ENCODE peak calls at places on chromosomes 11 and 22, in six cellular contexts. One of them, this sample, is unnamed.

GRCh38 chr22:20022231-20023069 is 1.5 kb downstream of the TANGO2 start:
- DNase-seq in effector CD4-positive, alpha-beta T cell: no peak
- DNase-seq in cardiac fibroblast: no peak
- DNase-seq in LHCN-M2: no peak
- DNase-seq in NCI-H460: no peak
- DNase-seq in GM04503: no peak
- DNase-seq in this sample: no peak

GRCh38 chr11:108818971-108819370 is 154.1 kb downstream of the DDX10 start:
- DNase-seq in effector CD4-positive, alpha-beta T cell: no peak
- DNase-seq in cardiac fibroblast: no peak
- DNase-seq in LHCN-M2: no peak
- DNase-seq in NCI-H460: no peak
- DNase-seq in GM04503: no peak
- DNase-seq in this sample: no peak

GRCh38 chr11:587978-588380 is 11.7 kb downstream of the PHRF1 start:
- DNase-seq in effector CD4-positive, alpha-beta T cell: peak
- DNase-seq in cardiac fibroblast: peak
- DNase-seq in LHCN-M2: peak
- DNase-seq in NCI-H460: no peak
- DNase-seq in GM04503: no peak
- DNase-seq in this sample: no peak

GRCh38 chr11:78292109-78292803 is 103.5 kb downstream of the USP35 start:
- DNase-seq in effector CD4-positive, alpha-beta T cell: no peak
- DNase-seq in cardiac fibroblast: no peak
- DNase-seq in LHCN-M2: no peak
- DNase-seq in NCI-H460: no peak
- DNase-seq in GM04503: no peak
- DNase-seq in this sample: no peak

GRCh38 chr22:41157083-41157482 is 48.0 kb upstream of the L3MBTL2 start:
- DNase-seq in effector CD4-positive, alpha-beta T cell: no peak
- DNase-seq in cardiac fibroblast: no peak
- DNase-seq in LHCN-M2: no peak
- DNase-seq in NCI-H460: no peak
- DNase-seq in GM04503: no peak
- DNase-seq in this sample: no peak

GRCh38 chr11:46267930-46268329 is 9.5 kb upstream of the CREB3L1 start:
- DNase-seq in effector CD4-positive, alpha-beta T cell: no peak
- DNase-seq in cardiac fibroblast: no peak
- DNase-seq in LHCN-M2: no peak
- DNase-seq in NCI-H460: no peak
- DNase-seq in GM04503: no peak
- DNase-seq in this sample: no peak

GRCh38 chr11:116601734-116602636 is 170.8 kb downstream of the BUD13 start:
- DNase-seq in effector CD4-positive, alpha-beta T cell: no peak
- DNase-seq in cardiac fibroblast: peak
- DNase-seq in LHCN-M2: peak
- DNase-seq in NCI-H460: peak
- DNase-seq in GM04503: no peak
- DNase-seq in this sample: no peak

GRCh38 chr11:30172158-30172557 is 58.7 kb upstream of the FSHB start:
- DNase-seq in effector CD4-positive, alpha-beta T cell: no peak
- DNase-seq in cardiac fibroblast: no peak
- DNase-seq in LHCN-M2: no peak
- DNase-seq in NCI-H460: no peak
- DNase-seq in GM04503: no peak
- DNase-seq in this sample: no peak

This sample was measured in GM04504.